ENCODE peak calls at places on chromosomes 16 and 17, in ten cellular contexts. One of them, this sample, is unnamed.

GRCh38 chr17:34443832-34444469 is 80.9 kb upstream of the CCL1 start:
- DNase-seq in T-cell: no peak
- DNase-seq in heart left ventricle: no peak
- DNase-seq in MCF 10A: no peak
- DNase-seq in left ventricle myocardium inferior: peak
- DNase-seq in amygdala: no peak
- DNase-seq in T follicular helper cell: no peak
- DNase-seq in IMR-90: no peak
- DNase-seq in AG09309: no peak
- DNase-seq in CD4-positive, alpha-beta T cell: no peak
- DNase-seq in this sample: peak

GRCh38 chr17:36124879-36125824 is 21.5 kb downstream of the CCL4 start:
- DNase-seq in amygdala: no peak
- DNase-seq in T-cell: no peak
- DNase-seq in heart left ventricle: no peak
- DNase-seq in T follicular helper cell: no peak
- DNase-seq in CD4-positive, alpha-beta T cell: no peak
- DNase-seq in MCF 10A: no peak
- DNase-seq in IMR-90: no peak
- DNase-seq in left ventricle myocardium inferior: no peak
- DNase-seq in AG09309: no peak
- DNase-seq in this sample: no peak

GRCh38 chr16:17225551-17225950 is 245.2 kb downstream of the XYLT1 start:
- DNase-seq in T-cell: no peak
- DNase-seq in T follicular helper cell: no peak
- DNase-seq in amygdala: no peak
- DNase-seq in heart left ventricle: no peak
- DNase-seq in CD4-positive, alpha-beta T cell: no peak
- DNase-seq in AG09309: no peak
- DNase-seq in IMR-90: peak
- DNase-seq in left ventricle myocardium inferior: no peak
- DNase-seq in MCF 10A: no peak
- DNase-seq in this sample: no peak

GRCh38 chr17:4945944-4946280 is 2.4 kb downstream of the PFN1 start:
- DNase-seq in left ventricle myocardium inferior: no peak
- DNase-seq in T follicular helper cell: no peak
- DNase-seq in AG09309: no peak
- DNase-seq in CD4-positive, alpha-beta T cell: no peak
- DNase-seq in MCF 10A: peak
- DNase-seq in T-cell: no peak
- DNase-seq in heart left ventricle: no peak
- DNase-seq in amygdala: no peak
- DNase-seq in IMR-90: no peak
- DNase-seq in this sample: no peak

GRCh38 chr16:79165541-79165940 is 435.0 kb downstream of the MAF start:
- DNase-seq in T follicular helper cell: no peak
- DNase-seq in CD4-positive, alpha-beta T cell: no peak
- DNase-seq in IMR-90: no peak
- DNase-seq in amygdala: no peak
- DNase-seq in AG09309: no peak
- DNase-seq in left ventricle myocardium inferior: no peak
- DNase-seq in heart left ventricle: no peak
- DNase-seq in MCF 10A: no peak
- DNase-seq in T-cell: no peak
- DNase-seq in this sample: peak

GRCh38 chr16:88456356-88457292 is 3.5 kb downstream of the ZFPM1 start:
- DNase-seq in IMR-90: no peak
- DNase-seq in heart left ventricle: no peak
- DNase-seq in MCF 10A: no peak
- DNase-seq in T-cell: peak
- DNase-seq in CD4-positive, alpha-beta T cell: peak
- DNase-seq in amygdala: no peak
- DNase-seq in T follicular helper cell: no peak
- DNase-seq in AG09309: no peak
- DNase-seq in left ventricle myocardium inferior: no peak
- DNase-seq in this sample: no peak

GRCh38 chr17:40884708-40885512 is at the start of gene KRT20:
- DNase-seq in IMR-90: no peak
- DNase-seq in left ventricle myocardium inferior: no peak
- DNase-seq in heart left ventricle: no peak
- DNase-seq in T follicular helper cell: no peak
- DNase-seq in AG09309: no peak
- DNase-seq in amygdala: no peak
- DNase-seq in CD4-positive, alpha-beta T cell: no peak
- DNase-seq in MCF 10A: no peak
- DNase-seq in T-cell: no peak
- DNase-seq in this sample: no peak

GRCh38 chr17:58228679-58229078 is 9.6 kb upstream of the MKS1 start:
- DNase-seq in MCF 10A: no peak
- DNase-seq in heart left ventricle: no peak
- DNase-seq in AG09309: no peak
- DNase-seq in T-cell: no peak
- DNase-seq in T follicular helper cell: no peak
- DNase-seq in amygdala: no peak
- DNase-seq in left ventricle myocardium inferior: no peak
- DNase-seq in CD4-positive, alpha-beta T cell: no peak
- DNase-seq in IMR-90: no peak
- DNase-seq in this sample: no peak

GRCh38 chr17:2214887-2215615 is 88.5 kb downstream of the SMG6 start:
- DNase-seq in AG09309: no peak
- DNase-seq in amygdala: no peak
- DNase-seq in T follicular helper cell: no peak
- DNase-seq in CD4-positive, alpha-beta T cell: no peak
- DNase-seq in left ventricle myocardium inferior: peak
- DNase-seq in IMR-90: peak
- DNase-seq in T-cell: no peak
- DNase-seq in MCF 10A: no peak
- DNase-seq in heart left ventricle: peak
- DNase-seq in this sample: peak

GRCh38 chr16:88436796-88437195 is 16.3 kb upstream of the ZFPM1 start:
- DNase-seq in amygdala: no peak
- DNase-seq in heart left ventricle: no peak
- DNase-seq in T follicular helper cell: no peak
- DNase-seq in IMR-90: no peak
- DNase-seq in AG09309: no peak
- DNase-seq in left ventricle myocardium inferior: no peak
- DNase-seq in T-cell: no peak
- DNase-seq in MCF 10A: no peak
- DNase-seq in CD4-positive, alpha-beta T cell: no peak
- DNase-seq in this sample: no peak